ENCODE peak calls at places on chromosomes 3 and 15, in eight cellular contexts. K, W, S, G, C, O, H and T are unnamed samples. For H3K4me1, H3K36me3 and H3K27me3, the result is how much of the 10 kb centered on the place peaks cover.

GRCh38 chr3:24483873-24484272 is 10.8 kb downstream of the THRB start:
- DNase-seq in C (no peak), O (no peak), S (no peak), H (no peak), G (no peak), W (no peak), K (no peak), T (no peak)

GRCh38 chr3:36258381-36258780 is 121.9 kb upstream of the STAC start:
- DNase-seq in G (no peak), K (no peak), W (no peak), S (no peak), C (no peak), O (no peak), H (no peak), T (no peak)

GRCh38 chr3:150069633-150070032 is 98.9 kb upstream of the PFN2 start:
- DNase-seq in W (no peak), O (no peak), S (no peak), K (no peak), G (peak), C (no peak), H (no peak), T (no peak)

GRCh38 chr3:124920718-124921117 is 13.8 kb downstream of the MUC13 start:
- DNase-seq in O (no peak), G (no peak), H (no peak), K (peak), C (no peak), W (no peak), S (no peak), T (no peak)

GRCh38 chr3:56291244-56291680 is 177.0 kb downstream of the ERC2 start:
- DNase-seq in O (no peak), S (no peak), G (no peak), K (no peak), H (no peak), W (no peak), C (no peak), T (no peak)

GRCh38 chr3:8460815-8461482 is 40.7 kb upstream of the LMCD1 start:
- DNase-seq in K (no peak), S (no peak), O (no peak), H (no peak), W (no peak), C (no peak), G (no peak), T (no peak)

GRCh38 chr3:132867526-132867925 is 145.3 kb upstream of the NPHP3 start:
- DNase-seq in K (no peak), S (no peak), C (no peak), W (no peak), O (no peak), G (no peak), H (no peak), T (no peak)

GRCh38 chr3:120349819-120350125 is 618 bp upstream of the LRRC58 start:
- DNase-seq in H (no peak), W (no peak), G (no peak), S (no peak), O (no peak), C (no peak), K (no peak), T (peak)

GRCh38 chr3:74752290-74752689 is 137.8 kb upstream of the CNTN3 start:
- DNase-seq in H (no peak), O (no peak), C (no peak), W (no peak), K (no peak), S (no peak), G (no peak), T (no peak)

GRCh38 chr3:107242579-107242978 is 134.7 kb upstream of the CCDC54 start:
- DNase-seq in H (no peak), O (no peak), W (no peak), C (no peak), G (no peak), S (no peak), K (no peak), T (no peak)

GRCh38 chr3:5276953-5277352 is 89.4 kb downstream of the EDEM1 start:
- DNase-seq in H (no peak), K (no peak), G (peak), W (no peak), C (no peak), S (no peak), O (no peak), T (no peak)

GRCh38 chr3:183400352-183400751 is 28.1 kb downstream of the MCF2L2 start:
- DNase-seq in O (no peak), G (no peak), W (no peak), H (no peak), S (no peak), K (no peak), C (no peak), T (peak)

GRCh38 chr3:104392327-104392726 is 974.4 kb upstream of the ALCAM start:
- DNase-seq in G (no peak), H (no peak), O (no peak), C (no peak), W (no peak), K (no peak), S (no peak), T (no peak)

GRCh38 chr15:65519781-65520299 is 2.4 kb upstream of the DPP8 start:
- DNase-seq in O (no peak), H (no peak), G (no peak), K (no peak), W (no peak), C (no peak), S (no peak), T (no peak)

GRCh38 chr15:68683551-68683950 is 104.8 kb downstream of the CORO2B start:
- DNase-seq in S (no peak), G (no peak), W (no peak), O (no peak), H (no peak), C (no peak), K (no peak), T (no peak)

GRCh38 chr15:55334997-55335396 is 16.0 kb downstream of the PIGB start:
- DNase-seq in H (no peak), O (no peak), S (no peak), C (no peak), G (no peak), W (no peak), K (no peak), T (no peak)

GRCh38 chr3:195009607-195010006 is 261.4 kb downstream of the XXYLT1 start:
- DNase-seq in W (no peak), H (no peak), G (no peak), C (no peak), O (no peak), S (no peak), K (no peak), T (no peak)

GRCh38 chr3:111848778-111849177 is 10.3 kb upstream of the PHLDB2 start:
- DNase-seq in G (no peak), S (no peak), O (no peak), C (no peak), K (no peak), W (no peak), H (no peak), T (no peak)

GRCh38 chr3:70150599-70150998 is 151.1 kb downstream of the SAMMSON start:
- DNase-seq in K (no peak), S (no peak), G (no peak), W (no peak), O (no peak), H (no peak), C (no peak), T (no peak)

GRCh38 chr15:70260096-70260495 is 162.4 kb upstream of the TLE3 start:
- DNase-seq in C (no peak), O (no peak), S (no peak), W (no peak), K (no peak), H (no peak), G (no peak), T (no peak)

GRCh38 chr3:107258285-107258684 is 119.0 kb upstream of the CCDC54 start:
- DNase-seq in K (no peak), H (no peak), W (no peak), O (no peak), S (no peak), C (no peak), G (no peak), T (no peak)

GRCh38 chr15:29945943-29946591 is 123.8 kb upstream of the TJP1 start:
- DNase-seq in W (no peak), C (no peak), H (no peak), K (no peak), S (no peak), G (no peak), O (no peak), T (no peak)

GRCh38 chr15:43800286-43801136 is at the start of gene HYPK:
- DNase-seq in C (peak), K (peak), O (peak), H (peak), W (peak), S (peak), G (peak), T (peak)

GRCh38 chr3:11632564-11632963 is 11.2 kb downstream of the VGLL4 start:
- DNase-seq in H (no peak), S (no peak), K (no peak), C (no peak), W (no peak), O (no peak), G (no peak), T (no peak)

GRCh38 chr3:11634974-11635612 is 8.6 kb downstream of the VGLL4 start:
- DNase-seq in W (no peak), H (no peak), O (no peak), K (no peak), S (no peak), C (no peak), G (peak), T (no peak)

GRCh38 chr3:11631822-11632221 is 11.9 kb downstream of the VGLL4 start:
- DNase-seq in C (no peak), G (no peak), H (no peak), W (no peak), O (no peak), S (no peak), K (no peak), T (no peak)

GRCh38 chr3:11634081-11634635 is 9.6 kb downstream of the VGLL4 start:
- DNase-seq in K (no peak), C (no peak), O (no peak), S (no peak), G (no peak), H (no peak), W (no peak), T (no peak)

GRCh38 chr3:11632966-11633365 is 10.7 kb downstream of the VGLL4 start:
- DNase-seq in H (no peak), C (no peak), S (no peak), K (no peak), O (no peak), W (no peak), G (no peak), T (no peak)
- H3K4me1 ChIP-seq in H (under half), C (half or more), S (half or more), K (under half), O (under half), W (under half), G (half or more), T (under half)

GRCh38 chr3:38006031-38006430 is 15.4 kb downstream of the VILL start:
- DNase-seq in H (no peak), W (no peak), S (no peak), G (no peak), K (no peak), C (no peak), O (no peak), T (no peak)
- H3K36me3 ChIP-seq in H (under half), W (under half), S (under half), G (under half), K (under half), C (half or more), O (half or more), T (under half)

GRCh38 chr3:14889188-14889587 is 58.2 kb upstream of the NR2C2 start:
- DNase-seq in H (no peak), C (no peak), W (no peak), G (no peak), O (no peak), K (no peak), S (no peak), T (no peak)
- H3K27me3 ChIP-seq in H (under half), C (under half), W (under half), G (under half), O (under half), K (under half), S (under half), T (under half)

GRCh38 chr3:126531051-126531330 is 7.0 kb downstream of the CHST13 start:
- DNase-seq in S (no peak), K (no peak), W (no peak), C (no peak), H (no peak), G (no peak), O (no peak), T (no peak)

GRCh38 chr3:126528419-126528799 is 4.5 kb downstream of the CHST13 start:
- DNase-seq in H (no peak), O (no peak), S (no peak), W (no peak), K (no peak), G (no peak), C (no peak), T (no peak)

GRCh38 chr3:126528800-126529541 is 5.0 kb downstream of the CHST13 start:
- DNase-seq in S (no peak), K (no peak), W (no peak), C (no peak), O (no peak), H (no peak), G (no peak), T (no peak)

GRCh38 chr3:126530171-126531050 is 6.5 kb downstream of the CHST13 start:
- DNase-seq in W (no peak), S (no peak), H (no peak), C (no peak), O (peak), G (no peak), K (no peak), T (no peak)

DNA sequence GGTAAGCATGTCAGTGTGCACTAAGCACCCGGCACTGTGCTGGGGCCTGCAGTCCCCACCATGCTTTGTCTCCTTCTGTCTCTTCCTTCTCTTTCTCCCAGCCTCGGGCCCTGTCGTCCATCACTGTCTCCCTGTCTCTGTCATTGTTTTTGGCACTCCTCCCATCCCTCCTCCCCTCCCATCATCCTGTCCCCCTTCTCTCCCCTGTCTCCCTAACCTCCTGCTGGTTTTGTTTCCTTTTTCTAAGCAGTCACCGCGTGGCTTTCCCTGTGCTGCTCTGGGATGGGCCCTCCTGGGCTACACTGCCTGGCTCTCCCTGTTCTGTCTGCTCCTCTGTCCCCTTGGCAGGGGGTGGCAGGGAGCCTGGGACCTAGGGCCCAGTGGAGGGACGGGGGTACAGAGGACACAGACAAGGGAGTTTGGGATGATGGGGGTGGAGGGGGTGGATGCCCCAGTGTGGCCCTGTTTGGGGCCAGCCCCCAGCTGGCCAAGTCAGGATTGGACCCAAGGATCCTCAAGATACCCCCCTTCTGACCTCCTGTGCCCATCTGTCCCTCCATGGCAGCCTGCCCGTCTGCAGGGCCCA is 5.7 kb downstream of the CHST13 start:
- DNase-seq in G (no peak), O (no peak), H (no peak), W (no peak), C (no peak), K (no peak), S (no peak), T (no peak)
- H3K4me1 ChIP-seq in G (under half), O (under half), H (under half), W (under half), C (under half), K (under half), S (under half), T (under half)

DNA sequence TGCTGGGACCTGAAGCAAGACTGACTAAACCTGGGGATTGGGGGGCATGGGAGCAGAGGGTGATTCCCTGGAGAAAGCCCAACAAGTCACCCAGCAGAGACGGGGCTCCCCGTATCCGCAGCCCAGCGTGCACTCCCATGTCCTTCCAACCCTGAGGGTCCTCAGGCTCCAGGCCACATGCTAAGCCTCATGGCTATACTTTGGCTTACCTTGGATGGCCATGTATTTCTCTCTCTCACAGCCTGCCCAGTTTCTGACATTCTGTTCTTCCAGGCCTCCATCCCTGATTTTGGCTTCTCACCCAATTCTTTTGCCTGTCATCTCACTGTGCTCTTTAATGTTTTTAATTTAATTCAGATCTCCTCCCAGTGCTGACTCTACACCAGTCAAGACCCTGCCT is 126.8 kb upstream of the CTDSPL start:
- DNase-seq in K (no peak), G (no peak), W (no peak), H (no peak), C (no peak), S (no peak), O (no peak), T (no peak)
- H3K36me3 ChIP-seq in K (under half), G (under half), W (under half), H (under half), C (under half), S (under half), O (under half), T (under half)

GRCh38 chr3:50204052-50204803 is 843 bp upstream of the SLC38A3 start:
- DNase-seq in S (no peak), K (no peak), C (no peak), H (no peak), G (no peak), W (peak), O (no peak), T (no peak)
- H3K27me3 ChIP-seq in S (under half), K (under half), C (half or more), H (under half), G (under half), W (under half), O (under half), T (under half)

GRCh38 chr3:10503217-10503796 is 2.1 kb downstream of the ATP2B2 start:
- DNase-seq in O (no peak), K (no peak), W (no peak), S (no peak), C (no peak), H (no peak), G (no peak), T (no peak)
- H3K4me1 ChIP-seq in O (under half), K (under half), W (under half), S (under half), C (under half), H (under half), G (under half), T (under half)